ENCODE peak calls at places on chromosomes 4 and X, in ten cellular contexts. Q is ureter; B is glomerular endothelial cell; A is mesothelial cell of epicardium; G is activated CD4-positive, alpha-beta T cell treated with anti-CD3 and anti-CD28 coated beads for 24 hours; K is endothelial cell; J is tibial artery; H is progenitor cell of endocrine pancreas; I is mammary epithelial cell; Y is endodermal cell. V is an unnamed sample.

GRCh38 chrX:112784692-112785091 is 55.9 kb downstream of the AMOT start:
- DNase-seq in A (no peak), I (no peak), G (no peak), Q (no peak), B (no peak), K (no peak), J (no peak), H (no peak), Y (no peak), V (no peak)

GRCh38 chrX:35351212-35351611 is 408.6 kb downstream of the FAM47B start:
- DNase-seq in Y (no peak), K (no peak), J (no peak), A (no peak), I (peak; percentile 95), H (no peak), G (no peak), Q (no peak), B (no peak), V (no peak)

GRCh38 chr4:102139932-102140331 is 205.3 kb downstream of the SLC39A8 start:
- DNase-seq in B (peak; percentile 39), J (no peak), H (no peak), G (no peak), Q (no peak), A (no peak), I (peak; percentile 78), Y (no peak), K (no peak), V (no peak)

GRCh38 chrX:45351478-45351877 is 150.8 kb upstream of the DIPK2B start:
- DNase-seq in Y (no peak), K (no peak), B (no peak), J (no peak), G (no peak), I (peak; percentile 26), Q (no peak), H (no peak), A (no peak), V (peak; percentile 13)

GRCh38 chr4:132395576-132395975 is 753.5 kb upstream of the PCDH10 start:
- DNase-seq in A (no peak), B (no peak), H (no peak), Q (no peak), K (no peak), J (no peak), G (no peak), I (no peak), Y (no peak), V (no peak)

GRCh38 chr4:76856183-76856969 is 41.6 kb downstream of the SOWAHB start:
- DNase-seq in G (no peak), Q (no peak), H (no peak), A (no peak), I (no peak), Y (no peak), J (no peak), B (no peak), K (no peak), V (peak; percentile 8)

GRCh38 chr4:121062466-121062975 is 9.8 kb downstream of the NDNF start:
- DNase-seq in Q (no peak), I (no peak), B (no peak), J (no peak), K (no peak), Y (no peak), G (no peak), H (no peak), A (no peak), V (no peak)

GRCh38 chr4:88738146-88738545 is 40.5 kb upstream of the NAP1L5 start:
- DNase-seq in Y (no peak), H (no peak), B (no peak), G (no peak), A (no peak), K (no peak), J (no peak), Q (no peak), I (no peak), V (no peak)

GRCh38 chr4:8048856-8049686 is 109.4 kb upstream of the AFAP1 start:
- DNase-seq in Q (no peak), J (no peak), G (no peak), I (no peak), Y (peak; percentile 86), B (no peak), A (no peak), K (no peak), H (no peak), V (no peak)

GRCh38 chrX:38805294-38806053 is 4.2 kb downstream of the MID1IP1 start:
- DNase-seq in Y (peak; percentile 53), B (no peak), G (no peak), J (peak; percentile 87), I (peak; percentile 70), Q (peak; percentile 73), H (peak; percentile 11), A (no peak), K (peak; percentile 42), V (peak; percentile 30)

GRCh38 chr4:189305500-189305899 is 635.2 kb upstream of the FRG1 start:
- DNase-seq in K (no peak), B (no peak), G (no peak), H (no peak), A (no peak), Y (no peak), I (no peak), J (no peak), Q (no peak), V (no peak)

GRCh38 chrX:106415276-106415895 is 196.4 kb upstream of the RADX start:
- DNase-seq in B (no peak), Q (no peak), H (no peak), A (no peak), J (no peak), G (no peak), K (peak; percentile 3), Y (peak; percentile 50), I (peak; percentile 6), V (peak; percentile 0)

GRCh38 chr4:97593248-97593647 is 550.0 kb downstream of the STPG2 start:
- DNase-seq in I (no peak), G (no peak), H (no peak), K (no peak), J (peak; percentile 49), B (no peak), Y (no peak), A (no peak), Q (no peak), V (no peak)

GRCh38 chr4:151674804-151675290 is 86.0 kb downstream of the GATB start:
- DNase-seq in G (no peak), Y (peak; percentile 88), K (peak; percentile 58), H (peak; percentile 17), B (no peak), J (peak; percentile 71), I (peak; percentile 69), A (peak; percentile 48), Q (peak; percentile 76), V (no peak)

GRCh38 chr4:118941149-118941548 is 52.5 kb downstream of the SYNPO2 start:
- DNase-seq in G (no peak), K (no peak), I (no peak), J (no peak), B (no peak), H (no peak), Y (no peak), Q (peak; percentile 65), A (no peak), V (no peak)

GRCh38 chrX:46588263-46588662 is 14.7 kb downstream of the CHST7 start:
- DNase-seq in A (no peak), I (no peak), G (no peak), Y (peak; percentile 60), Q (no peak), J (peak; percentile 63), K (no peak), B (no peak), H (no peak), V (no peak)

GRCh38 chr4:608236-608635 is 17.1 kb upstream of the PDE6B start:
- DNase-seq in H (no peak), J (no peak), I (no peak), K (no peak), Q (no peak), A (no peak), B (no peak), G (no peak), Y (no peak), V (no peak)

GRCh38 chrX:63330681-63331080 is 20.5 kb downstream of the SPIN4 start:
- DNase-seq in Y (no peak), G (no peak), Q (no peak), B (no peak), J (no peak), I (peak; percentile 80), H (no peak), K (no peak), A (no peak), V (no peak)

GRCh38 chrX:33183366-33183765 is 28.0 kb downstream of the DMD start:
- DNase-seq in J (peak; percentile 69), K (no peak), B (no peak), A (no peak), H (no peak), I (peak; percentile 23), Q (peak; percentile 53), Y (peak; percentile 54), G (no peak), V (peak; percentile 30)

GRCh38 chr4:8330821-8331566 is 61.4 kb downstream of the HTRA3 start:
- DNase-seq in Y (peak; percentile 31), H (no peak), A (peak; percentile 4), B (no peak), Q (peak; percentile 72), J (peak; percentile 88), I (no peak), K (no peak), G (no peak), V (no peak)

GRCh38 chr4:22532896-22533295 is 17.0 kb upstream of the ADGRA3 start:
- DNase-seq in B (no peak), K (no peak), G (no peak), H (no peak), Y (no peak), J (no peak), I (peak; percentile 6), Q (no peak), A (no peak), V (no peak)

GRCh38 chr4:21276046-21276445 is 575.8 kb downstream of the PACRGL start:
- DNase-seq in B (no peak), Q (no peak), Y (no peak), K (no peak), J (no peak), H (no peak), G (no peak), I (no peak), A (no peak), V (no peak)

V was measured in HTR-8/SVneo.